ENCODE peak calls at places on chromosomes 11 and 22, in four cellular contexts. G, X, A and S are unnamed samples.

GRCh38 chr11:36304349-36304748 is 8.3 kb downstream of the PRR5L start:
- DNase-seq in G (no peak), X (no peak), A (no peak), S (no peak)

GRCh38 chr11:119533931-119534694 is 111.1 kb upstream of the THY1 start:
- DNase-seq in G (peak; percentile 44), X (peak; percentile 37), A (peak; percentile 73), S (no peak)

GRCh38 chr11:57240757-57241156 is 3.7 kb upstream of the APLNR start:
- DNase-seq in G (no peak), X (no peak), A (no peak), S (no peak)

GRCh38 chr11:130647371-130647770 is 198.9 kb downstream of the ADAMTS15 start:
- DNase-seq in G (no peak), X (no peak), A (no peak), S (no peak)

GRCh38 chr11:129853508-129854228 is 38.0 kb downstream of the TMEM45B start:
- DNase-seq in G (no peak), X (peak; percentile 71), A (peak; percentile 26), S (peak; percentile 89)

GRCh38 chr11:67287355-67288197 is 1.5 kb upstream of the ANKRD13D start:
- DNase-seq in G (no peak), X (no peak), A (no peak), S (peak; percentile 58)

GRCh38 chr22:38081941-38082828 is 1.8 kb downstream of the SLC16A8 start:
- DNase-seq in G (no peak), X (no peak), A (no peak), S (no peak)

GRCh38 chr11:94740083-94740974 is 27.8 kb upstream of the AMOTL1 start:
- DNase-seq in G (peak; percentile 12), X (no peak), A (peak; percentile 82), S (no peak)

GRCh38 chr11:114304065-114304464 is 7.9 kb downstream of the NNMT start:
- DNase-seq in G (no peak), X (no peak), A (no peak), S (no peak)

GRCh38 chr11:12496181-12497025 is 119.0 kb downstream of the PARVA start:
- DNase-seq in G (no peak), X (no peak), A (peak; percentile 7), S (no peak)

GRCh38 chr11:22256876-22257275 is 64.0 kb downstream of the ANO5 start:
- DNase-seq in G (no peak), X (no peak), A (no peak), S (no peak)

GRCh38 chr11:85742873-85743275 is 56.9 kb upstream of the CCDC89 start:
- DNase-seq in G (no peak), X (no peak), A (no peak), S (no peak)

GRCh38 chr11:10377182-10377581 is 72.3 kb downstream of the ADM start:
- DNase-seq in G (no peak), X (no peak), A (no peak), S (no peak)

GRCh38 chr11:10379433-10379832 is 74.6 kb downstream of the ADM start:
- DNase-seq in G (no peak), X (no peak), A (no peak), S (no peak)

GRCh38 chr11:10378362-10378761 is 73.5 kb downstream of the ADM start:
- DNase-seq in G (no peak), X (no peak), A (no peak), S (no peak)

GRCh38 chr11:10379871-10380568 is 75.0 kb upstream of the AMPD3 start:
- DNase-seq in G (no peak), X (no peak), A (no peak), S (no peak)

GRCh38 chr11:10379022-10379421 is 74.1 kb downstream of the ADM start:
- DNase-seq in G (peak; percentile 11), X (no peak), A (peak; percentile 45), S (no peak)
- H3K4me1 ChIP-seq in G (no peaks in the 10 kb centered on the region), X (no peaks in the 10 kb centered on the region), A (no peaks in the 10 kb centered on the region), S (no peaks in the 10 kb centered on the region)

DNA sequence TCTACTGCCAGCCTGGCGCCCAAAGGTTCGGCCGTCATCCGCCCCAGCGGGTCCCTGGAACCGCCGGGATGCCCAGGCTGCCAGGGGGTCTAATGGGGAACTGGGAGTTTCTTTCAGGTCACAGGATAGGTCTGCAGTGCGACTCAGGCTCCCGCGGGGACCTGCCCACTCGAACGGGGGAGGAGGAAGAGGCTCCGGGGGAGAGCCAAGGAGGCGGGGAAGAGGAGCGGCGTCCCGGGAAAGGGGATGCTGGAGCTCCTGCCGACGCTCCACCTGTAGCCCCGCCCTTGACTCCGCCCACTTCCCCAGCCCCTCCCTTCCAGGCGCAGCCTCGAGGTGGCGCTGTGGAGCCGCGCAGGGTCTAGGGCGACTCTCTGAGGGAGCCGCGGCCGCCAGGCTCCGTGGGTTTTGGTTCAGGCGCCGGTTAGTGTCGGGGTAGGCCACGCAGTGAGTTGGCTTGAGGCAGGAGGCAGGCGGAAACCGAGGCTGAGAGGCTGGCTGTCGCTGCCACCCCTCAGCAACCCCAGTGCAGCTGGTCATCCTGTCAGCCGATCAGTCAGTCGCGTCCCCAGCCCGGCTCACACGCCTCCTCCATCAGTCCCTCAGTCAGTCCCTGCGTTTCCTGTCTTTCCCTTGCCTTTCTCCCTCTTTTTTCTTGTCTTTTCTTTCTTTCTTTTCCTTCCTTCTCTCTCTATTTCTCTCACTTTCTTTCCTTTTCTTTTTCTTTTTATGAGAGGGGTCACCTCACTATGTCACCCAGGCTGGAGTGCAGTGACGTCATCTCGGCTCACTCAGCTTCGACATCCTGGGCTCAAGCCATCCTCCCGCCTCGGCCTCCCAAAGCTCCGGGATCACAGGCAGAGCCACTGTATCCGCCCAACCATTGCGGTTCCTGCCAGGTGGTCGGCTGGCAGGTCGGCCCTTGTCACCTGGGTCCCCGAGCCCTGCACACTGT is 26.4 kb downstream of the YWHAH start:
- DNase-seq in G (peak; percentile 81), X (peak; percentile 77), A (peak; percentile 90), S (peak; percentile 89)
- H3K4me3 ChIP-seq in G (peak overlapping the region; percentile 83), X (peak overlapping the region; percentile 27), A (peak overlapping the region; percentile 52), S (peak overlapping the region; percentile 61)

DNA sequence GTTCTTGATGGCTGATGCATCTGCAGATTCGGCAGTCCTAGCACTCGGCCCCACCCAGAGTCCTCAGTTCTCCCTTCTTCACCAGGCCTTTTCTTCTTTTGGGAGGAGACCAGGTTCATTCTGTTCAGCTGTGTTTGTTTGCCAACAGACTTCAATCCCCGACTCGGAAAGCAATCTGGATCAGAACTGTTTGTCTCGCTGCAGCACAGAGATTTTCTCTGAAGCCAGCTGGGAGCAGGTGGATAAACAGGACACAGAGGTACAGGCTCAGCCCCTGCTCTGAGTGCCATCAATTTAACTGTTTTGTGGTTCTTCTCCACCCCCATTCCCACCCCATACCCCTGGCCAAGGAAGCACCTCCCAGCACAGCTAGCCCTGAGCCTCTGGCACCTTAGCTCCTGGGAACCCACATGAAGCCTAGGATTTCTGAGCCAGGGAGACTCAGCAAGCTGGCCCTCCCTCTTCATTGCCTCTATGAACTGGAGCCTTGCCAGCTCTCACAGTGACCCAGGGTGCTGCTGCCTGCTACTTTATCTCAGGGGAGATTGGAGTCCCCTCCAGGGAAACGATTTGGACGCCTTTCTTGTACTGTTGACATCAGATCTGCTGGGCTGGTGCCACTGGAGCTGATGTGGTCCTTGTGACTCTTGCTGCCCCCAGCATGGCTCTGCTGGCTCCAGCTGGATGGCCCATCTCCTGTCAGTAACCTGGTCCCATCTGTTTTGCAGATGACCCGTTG is 58.2 kb upstream of the HORMAD2 start:
- DNase-seq in G (no peak), X (no peak), A (no peak), S (no peak)
- H3K36me3 ChIP-seq in G (peaks cover 5% of the 10 kb centered on the region), X (no peaks in the 10 kb centered on the region), A (peaks cover 42% of the 10 kb centered on the region), S (peaks cover 78% of the 10 kb centered on the region)

GRCh38 chr11:75518204-75518549 is 7.6 kb downstream of the GDPD5 start:
- DNase-seq in G (no peak), X (no peak), A (no peak), S (no peak)

GRCh38 chr11:75516886-75517285 is 8.9 kb downstream of the GDPD5 start:
- DNase-seq in G (no peak), X (no peak), A (no peak), S (no peak)

GRCh38 chr11:75516140-75516539 is 9.6 kb downstream of the GDPD5 start:
- DNase-seq in G (no peak), X (no peak), A (no peak), S (no peak)

GRCh38 chr11:75513250-75513649 is 12.5 kb downstream of the GDPD5 start:
- DNase-seq in G (no peak), X (no peak), A (no peak), S (no peak)

DNA sequence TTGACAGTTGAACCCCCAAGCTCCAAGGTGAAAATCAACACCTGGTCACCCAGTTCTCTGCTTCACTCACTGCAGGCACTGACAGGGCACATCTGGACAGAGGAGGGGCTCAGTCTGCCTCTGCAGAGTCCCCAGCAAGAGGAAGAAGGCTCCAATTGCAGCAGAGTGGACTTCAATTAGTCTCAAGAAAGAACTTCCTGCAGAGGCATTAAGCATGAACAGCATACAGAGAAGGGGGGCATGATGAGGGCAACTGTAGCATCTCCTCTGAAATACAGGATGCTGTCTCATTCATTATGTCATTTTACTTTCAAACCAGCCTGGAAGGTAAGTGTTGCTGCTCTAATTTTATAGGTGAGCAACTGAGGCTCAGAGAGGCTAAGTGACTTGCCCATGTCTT is 11.1 kb downstream of the GDPD5 start:
- DNase-seq in G (no peak), X (no peak), A (no peak), S (no peak)
- H3K4me1 ChIP-seq in G (peaks cover 6% of the 10 kb centered on the region), X (no peaks in the 10 kb centered on the region), A (no peaks in the 10 kb centered on the region), S (peaks cover 69% of the 10 kb centered on the region)

DNA sequence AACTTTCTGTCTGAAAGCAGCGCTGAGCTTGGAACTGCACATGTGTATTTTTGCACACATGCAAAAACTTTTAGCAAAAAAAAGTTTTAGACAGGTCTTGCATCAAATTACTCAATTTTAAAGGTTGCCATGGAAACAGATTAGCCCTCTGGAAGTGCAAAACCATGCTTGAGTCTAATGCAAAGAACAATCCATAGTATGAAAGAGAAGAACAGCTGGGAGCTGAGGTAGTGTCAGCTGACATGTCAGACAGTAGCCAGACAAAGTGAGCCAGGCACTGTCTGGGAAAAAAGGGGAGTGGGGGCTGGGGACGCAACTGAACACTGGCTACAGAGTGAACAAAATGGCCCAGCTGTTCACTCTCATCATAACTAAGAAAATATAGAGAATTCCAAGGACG is 434.3 kb upstream of the FAT3 start:
- DNase-seq in G (no peak), X (no peak), A (no peak), S (no peak)
- H3K4me3 ChIP-seq in G (no peak overlapping the region), X (no peak overlapping the region), A (no peak overlapping the region), S (no peak overlapping the region)

GRCh38 chr22:29400576-29400975 is 12.2 kb upstream of the AP1B1 start:
- DNase-seq in G (no peak), X (no peak), A (no peak), S (no peak)
- H3K36me3 ChIP-seq in G (no peaks in the 10 kb centered on the region), X (no peaks in the 10 kb centered on the region), A (no peaks in the 10 kb centered on the region), S (no peaks in the 10 kb centered on the region)